ENCODE peak calls at places on chromosomes 4 and X, in six cellular contexts. M, Q, F, O, P and S are unnamed samples. For H3K4me1, the result is how much of the 10 kb centered on the place peaks cover.

GRCh38 chr4:84995386-84995785 is 28.9 kb upstream of the WDFY3 start:
- DNase-seq in M (no peak), Q (no peak), F (no peak), O (no peak), P (no peak), S (no peak)

GRCh38 chrX:149512225-149512885 is 7.2 kb upstream of the IDS start:
- DNase-seq in M (no peak), Q (no peak), F (peak), O (peak), P (peak), S (peak)

GRCh38 chrX:31376408-31376807 is 304.6 kb upstream of the FTHL17 start:
- DNase-seq in M (no peak), Q (no peak), F (no peak), O (no peak), P (no peak), S (no peak)

GRCh38 chr4:106717094-106717493 is 319.0 kb downstream of the DKK2 start:
- DNase-seq in M (no peak), Q (no peak), F (no peak), O (no peak), P (no peak), S (no peak)

GRCh38 chrX:38548508-38548907 is 12.8 kb upstream of the TSPAN7 start:
- DNase-seq in M (no peak), Q (no peak), F (no peak), O (no peak), P (no peak), S (no peak)

GRCh38 chrX:27680726-27681125 is 90.6 kb downstream of the DCAF8L2 start:
- DNase-seq in M (no peak), Q (no peak), F (no peak), O (no peak), P (no peak), S (no peak)

GRCh38 chrX:109936114-109936513 is 66.8 kb upstream of the TMEM164 start:
- DNase-seq in M (no peak), Q (no peak), F (no peak), O (peak), P (no peak), S (no peak)

GRCh38 chr4:2448589-2448988 is 20.3 kb upstream of the RNF4 start:
- DNase-seq in M (no peak), Q (no peak), F (no peak), O (no peak), P (no peak), S (no peak)

GRCh38 chr4:138405934-138406567 is 163.9 kb upstream of the SLC7A11 start:
- DNase-seq in M (no peak), Q (no peak), F (no peak), O (peak), P (no peak), S (no peak)

GRCh38 chr4:7320413-7320812 is 114.3 kb downstream of the PSAPL1 start:
- DNase-seq in M (no peak), Q (no peak), F (no peak), O (no peak), P (no peak), S (no peak)

GRCh38 chrX:1138476-1138875 is 74.0 kb downstream of the CRLF2 start:
- DNase-seq in M (no peak), Q (peak), F (no peak), O (no peak), P (no peak), S (peak)

GRCh38 chrX:15515931-15516330 is 15.3 kb downstream of the BMX start:
- DNase-seq in M (no peak), Q (no peak), F (peak), O (no peak), P (no peak), S (no peak)

GRCh38 chrX:118528089-118528753 is 32.6 kb downstream of the DOCK11 start:
- DNase-seq in M (no peak), Q (no peak), F (no peak), O (no peak), P (no peak), S (no peak)

GRCh38 chr4:2852481-2852881 is 8.8 kb downstream of the ADD1 start:
- DNase-seq in M (no peak), Q (no peak), F (no peak), O (no peak), P (no peak), S (no peak)

GRCh38 chr4:55180980-55181379 is 55.6 kb upstream of the KDR start:
- DNase-seq in M (no peak), Q (no peak), F (no peak), O (no peak), P (no peak), S (no peak)

GRCh38 chrX:77785746-77786548 is at the start of gene ATRX:
- DNase-seq in M (peak), Q (peak), F (peak), O (peak), P (peak), S (peak)

GRCh38 chrX:69627744-69628143 is 11.8 kb downstream of the EDA start:
- DNase-seq in M (no peak), Q (no peak), F (no peak), O (no peak), P (no peak), S (no peak)

GRCh38 chr4:122652379-122652778 is 31.5 kb upstream of the IL21 start:
- DNase-seq in M (no peak), Q (no peak), F (peak), O (peak), P (no peak), S (no peak)

GRCh38 chr4:179867300-179867878 is 2375.8 kb upstream of the TENM3 start:
- DNase-seq in M (no peak), Q (no peak), F (peak), O (peak), P (peak), S (peak)

GRCh38 chr4:189001283-189001970 is 862.2 kb downstream of the TRIML1 start:
- DNase-seq in M (no peak), Q (no peak), F (peak), O (no peak), P (no peak), S (no peak)

GRCh38 chr4:15757084-15757483 is 21.0 kb upstream of the CD38 start:
- DNase-seq in M (no peak), Q (no peak), F (no peak), O (no peak), P (no peak), S (no peak)

GRCh38 chrX:31272472-31272775 is 200.6 kb upstream of the FTHL17 start:
- DNase-seq in M (no peak), Q (no peak), F (no peak), O (no peak), P (peak), S (no peak)

GRCh38 chr4:135050086-135050717 is 848.6 kb upstream of the PABPC4L start:
- DNase-seq in M (no peak), Q (no peak), F (peak), O (peak), P (no peak), S (no peak)

GRCh38 chrX:120769576-120770341 is 105.9 kb downstream of the CT47B1 start:
- DNase-seq in M (no peak), Q (no peak), F (no peak), O (peak), P (no peak), S (no peak)

GRCh38 chr4:71188197-71188625 is 150.6 kb upstream of the SLC4A4 start:
- DNase-seq in M (no peak), Q (no peak), F (no peak), O (peak), P (peak), S (peak)

GRCh38 chr4:38804654-38805295 is at the start of gene TLR1:
- DNase-seq in M (no peak), Q (no peak), F (no peak), O (peak), P (no peak), S (no peak)

GRCh38 chr4:87465739-87466366 is 43.5 kb downstream of the NUDT9 start:
- DNase-seq in M (no peak), Q (no peak), F (peak), O (peak), P (peak), S (no peak)

GRCh38 chr4:140152760-140153418 is 1.1 kb downstream of the MAML3 start:
- DNase-seq in M (no peak), Q (peak), F (peak), O (peak), P (peak), S (peak)

GRCh38 chrX:91434351-91435168 is at the start of gene PABPC5:
- DNase-seq in M (no peak), Q (peak), F (no peak), O (peak), P (peak), S (peak)

GRCh38 chr4:3485882-3486555 is 22.9 kb downstream of the DOK7 start:
- DNase-seq in M (no peak), Q (no peak), F (no peak), O (no peak), P (no peak), S (no peak)

DNA sequence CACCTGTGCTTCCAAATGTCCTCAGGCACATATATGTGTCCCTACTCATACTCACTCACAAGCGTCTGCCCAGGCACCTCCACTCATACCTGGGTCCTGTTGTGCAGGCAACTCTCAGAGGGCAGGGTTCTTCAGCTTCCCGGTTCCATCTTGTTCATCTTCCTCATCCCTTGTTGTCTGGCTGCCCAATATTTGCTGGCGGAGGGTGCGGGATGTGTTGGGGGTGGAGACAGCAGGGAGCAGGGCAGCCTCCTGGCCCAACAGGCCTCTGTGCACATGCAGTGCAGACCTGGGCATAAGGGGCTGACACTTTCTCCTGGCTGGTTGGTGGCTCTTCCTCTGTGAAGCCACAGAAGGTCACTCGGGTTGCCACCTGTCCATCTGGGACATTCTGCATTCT is 32.1 kb downstream of the NBDY start:
- DNase-seq in M (no peak), Q (no peak), F (no peak), O (no peak), P (no peak), S (no peak)
- H3K4me1 ChIP-seq in M (under half), Q (under half), F (under half), O (under half), P (under half), S (under half)

DNA sequence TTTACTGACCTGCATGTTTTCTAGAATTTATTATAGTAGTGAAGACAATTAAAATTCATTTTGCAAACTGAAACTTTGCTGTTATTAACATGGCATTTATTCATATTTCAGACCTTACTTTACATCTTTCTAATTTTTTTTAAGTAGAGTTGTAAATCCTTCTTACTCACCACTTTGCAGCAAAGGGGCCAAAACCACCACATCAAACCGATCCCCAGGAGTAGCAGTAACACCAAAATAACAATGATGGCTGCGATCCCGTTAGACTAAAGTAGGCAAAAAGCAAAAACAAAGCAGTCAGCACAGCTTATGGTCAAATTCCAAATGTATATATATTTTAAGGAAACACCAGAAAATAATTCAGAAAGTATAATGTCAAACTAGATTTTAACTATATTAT is 64.7 kb downstream of the ANTXR2 start:
- DNase-seq in M (no peak), Q (no peak), F (no peak), O (no peak), P (no peak), S (no peak)
- H3K4me1 ChIP-seq in M (under half), Q (under half), F (under half), O (half or more), P (under half), S (under half)

DNA sequence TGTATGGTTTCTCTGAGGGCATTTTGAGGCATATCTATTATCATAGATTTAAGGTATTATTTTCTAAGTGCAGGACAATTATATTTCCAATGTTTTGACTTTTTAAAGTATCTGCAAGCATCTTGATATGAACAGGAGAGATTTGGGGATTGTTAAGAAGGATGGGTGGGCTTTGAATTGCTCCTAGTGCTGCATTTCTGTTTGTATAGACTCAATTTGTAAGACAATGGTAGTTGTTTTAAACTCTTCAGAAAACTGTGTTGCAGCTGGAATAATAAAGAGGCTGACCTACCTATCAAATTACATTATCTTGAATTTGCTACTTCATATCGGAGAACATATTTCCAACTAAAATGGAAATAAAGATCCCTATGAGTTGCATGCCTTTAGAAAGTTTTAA is 570.3 kb downstream of the ADGRL3 start:
- DNase-seq in M (no peak), Q (no peak), F (no peak), O (no peak), P (no peak), S (no peak)
- H3K4me1 ChIP-seq in M (under half), Q (under half), F (under half), O (under half), P (under half), S (under half)

DNA sequence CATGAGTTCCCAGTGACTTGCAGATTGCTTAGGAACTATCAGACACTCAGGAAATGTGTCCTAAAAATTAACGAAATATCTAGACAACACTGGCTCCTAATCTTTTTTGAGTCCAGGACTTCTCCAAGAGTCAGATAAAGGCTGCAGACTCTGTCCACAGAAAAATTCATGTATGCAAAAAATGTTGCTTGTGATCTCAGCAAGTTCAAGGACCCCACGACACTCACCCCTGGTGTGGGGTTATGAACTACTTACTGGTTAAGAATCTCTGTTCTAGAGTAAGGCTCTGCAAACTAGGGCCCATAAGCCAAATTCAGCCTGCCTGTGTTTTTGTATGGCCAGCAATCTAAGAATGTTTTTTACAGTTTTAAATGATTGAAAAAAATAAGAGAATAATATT is 93.2 kb downstream of the MBNL3 start:
- DNase-seq in M (no peak), Q (no peak), F (no peak), O (no peak), P (no peak), S (no peak)
- H3K4me1 ChIP-seq in M (under half), Q (under half), F (under half), O (under half), P (under half), S (under half)